ENCODE peak calls at places on chromosomes 12 and 14, in eight cellular contexts. K is NCI-H2171; J is HFFc6; L is NCI-H460; M is activated CD8-positive, alpha-beta T cell treated with anti-CD3 and anti-CD28 coated beads, Interleukin-2, amount 10 ng/mL, durations not matched to agents 7 days and 5 days; O is GM03348; S is natural killer cell; D is HCEC 1CT. E is an unnamed sample.

GRCh38 chr12:60194682-60195081 is 598.9 kb downstream of the SLC16A7 start:
- DNase-seq in M (no peak), D (peak), K (no peak), O (peak), J (peak), L (no peak), S (no peak), E (no peak)

GRCh38 chr14:39431416-39432178 is 636 bp downstream of the FBXO33 start:
- DNase-seq in L (no peak), O (peak), K (peak), M (peak), S (no peak), D (peak), J (peak), E (peak)

GRCh38 chr14:99732436-99733220 is 48.5 kb downstream of the CYP46A1 start:
- DNase-seq in M (no peak), L (no peak), D (no peak), J (no peak), S (no peak), O (no peak), K (no peak), E (no peak)

GRCh38 chr14:49553892-49554291 is 32.3 kb downstream of the RPS29 start:
- DNase-seq in M (no peak), J (no peak), O (no peak), S (no peak), K (no peak), L (no peak), D (no peak), E (no peak)

GRCh38 chr12:13101854-13102375 is 1.6 kb downstream of the GSG1 start:
- DNase-seq in L (peak), S (peak), M (no peak), D (peak), O (no peak), J (peak), K (no peak), E (no peak)

GRCh38 chr12:120115692-120116442 is 686 bp downstream of the RAB35 start:
- DNase-seq in L (peak), K (peak), O (no peak), D (peak), S (no peak), M (peak), J (peak), E (peak)

GRCh38 chr12:112161711-112162110 is 36.4 kb downstream of the TRAFD1 start:
- DNase-seq in M (no peak), K (no peak), S (no peak), D (no peak), L (no peak), J (no peak), O (no peak), E (no peak)

GRCh38 chr14:104687601-104688504 is 1.6 kb upstream of the INF2 start:
- DNase-seq in S (no peak), O (no peak), K (no peak), J (no peak), D (peak), M (no peak), L (peak), E (peak)

GRCh38 chr12:53751336-53752191 is at the start of gene CISTR:
- DNase-seq in O (peak), S (peak), M (peak), L (no peak), J (no peak), D (no peak), K (no peak), E (no peak)

GRCh38 chr12:122894173-122895121 is 1.5 kb downstream of the VPS37B start:
- DNase-seq in L (no peak), J (no peak), M (no peak), D (no peak), O (no peak), S (peak), K (no peak), E (no peak)

GRCh38 chr12:121765573-121765972 is 27.9 kb downstream of the RHOF start:
- DNase-seq in S (no peak), K (no peak), L (no peak), D (peak), O (peak), J (peak), M (no peak), E (peak)

GRCh38 chr14:74577247-74577947 is 34.6 kb downstream of the LTBP2 start:
- DNase-seq in J (no peak), M (no peak), S (no peak), O (peak), D (no peak), K (no peak), L (no peak), E (no peak)

E was measured in SJCRH30.